ENCODE peak calls at places on chromosome 5, in seven cellular contexts. X, C, I, M, G, A and U are unnamed samples.

GRCh38 chr5:57937025-57937424 is 454.4 kb upstream of the ACTBL2 start:
- DNase-seq in X (no peak), C (peak), I (no peak), M (no peak), G (no peak), A (no peak), U (no peak)

GRCh38 chr5:96648598-96648997 is 13.6 kb upstream of the CAST start:
- DNase-seq in X (no peak), C (no peak), I (no peak), M (no peak), G (no peak), A (no peak), U (no peak)

GRCh38 chr5:154349621-154350020 is 96.2 kb upstream of the SAP30L start:
- DNase-seq in X (no peak), C (no peak), I (no peak), M (no peak), G (no peak), A (no peak), U (no peak)

GRCh38 chr5:139046551-139046950 is 151.6 kb downstream of the SIL1 start:
- DNase-seq in X (no peak), C (no peak), I (no peak), M (no peak), G (no peak), A (no peak), U (no peak)

GRCh38 chr5:2801602-2802525 is 50.4 kb upstream of the IRX2 start:
- DNase-seq in X (no peak), C (no peak), I (no peak), M (no peak), G (no peak), A (no peak), U (no peak)

GRCh38 chr5:55051357-55051756 is 27.3 kb downstream of the GZMK start:
- DNase-seq in X (no peak), C (no peak), I (no peak), M (no peak), G (no peak), A (no peak), U (no peak)

GRCh38 chr5:112283943-112284342 is 135.1 kb downstream of the EPB41L4A start:
- DNase-seq in X (no peak), C (no peak), I (no peak), M (no peak), G (no peak), A (no peak), U (no peak)

GRCh38 chr5:169801324-169801777 is 164.3 kb downstream of the DOCK2 start:
- DNase-seq in X (no peak), C (peak), I (no peak), M (no peak), G (no peak), A (no peak), U (no peak)

GRCh38 chr5:151168602-151169344 is 11.2 kb upstream of the ANXA6 start:
- DNase-seq in X (no peak), C (no peak), I (no peak), M (no peak), G (no peak), A (no peak), U (no peak)

GRCh38 chr5:91383956-91384300 is 811 bp upstream of the ARRDC3 start:
- DNase-seq in X (no peak), C (no peak), I (no peak), M (peak), G (peak), A (no peak), U (no peak)

GRCh38 chr5:136080113-136080482 is 51.3 kb downstream of the TGFBI start:
- DNase-seq in X (no peak), C (no peak), I (no peak), M (no peak), G (no peak), A (no peak), U (no peak)

GRCh38 chr5:138696501-138696900 is 56.7 kb upstream of the CTNNA1 start:
- DNase-seq in X (no peak), C (no peak), I (no peak), M (no peak), G (no peak), A (no peak), U (peak)

GRCh38 chr5:138336952-138337684 is 948 bp upstream of the FAM53C start:
- DNase-seq in X (peak), C (no peak), I (peak), M (no peak), G (no peak), A (no peak), U (no peak)

GRCh38 chr5:73603998-73604397 is 22.0 kb upstream of the ARHGEF28 start:
- DNase-seq in X (no peak), C (no peak), I (no peak), M (no peak), G (no peak), A (no peak), U (no peak)

GRCh38 chr5:55773057-55773456 is 35.2 kb downstream of the DDX4 start:
- DNase-seq in X (no peak), C (no peak), I (no peak), M (no peak), G (no peak), A (no peak), U (no peak)

GRCh38 chr5:31106742-31107546 is 86.5 kb upstream of the CDH6 start:
- DNase-seq in X (peak), C (no peak), I (no peak), M (no peak), G (no peak), A (no peak), U (peak)

GRCh38 chr5:58268263-58268662 is 191.6 kb downstream of the PLK2 start:
- DNase-seq in X (no peak), C (no peak), I (no peak), M (peak), G (no peak), A (no peak), U (no peak)

GRCh38 chr5:125899006-125899405 is 524.2 kb upstream of the GRAMD2B start:
- DNase-seq in X (no peak), C (no peak), I (no peak), M (no peak), G (no peak), A (no peak), U (no peak)

GRCh38 chr5:127801751-127802476 is 98.7 kb downstream of the CCDC192 start:
- DNase-seq in X (no peak), C (no peak), I (no peak), M (no peak), G (no peak), A (no peak), U (no peak)

GRCh38 chr5:32710859-32711692 is at the start of gene NPR3:
- DNase-seq in X (peak), C (no peak), I (no peak), M (peak), G (no peak), A (no peak), U (no peak)

GRCh38 chr5:159549046-159549445 is 218.8 kb upstream of the IL12B start:
- DNase-seq in X (no peak), C (no peak), I (no peak), M (no peak), G (no peak), A (no peak), U (no peak)

GRCh38 chr5:173556142-173557028 is 60.1 kb downstream of the BOD1 start:
- DNase-seq in X (peak), C (no peak), I (no peak), M (no peak), G (no peak), A (no peak), U (no peak)

GRCh38 chr5:23730023-23730422 is 222.6 kb downstream of the PRDM9 start:
- DNase-seq in X (no peak), C (no peak), I (no peak), M (no peak), G (no peak), A (no peak), U (no peak)

GRCh38 chr5:132012385-132013005 is 1.0 kb upstream of the ACSL6 start:
- DNase-seq in X (peak), C (peak), I (no peak), M (peak), G (no peak), A (no peak), U (peak)